ENCODE peak calls at places on chromosomes 3 and 15, in eight cellular contexts. One of them, this sample, is unnamed.

GRCh38 chr3:40576431-40576830 is 51.7 kb downstream of the ZNF621 start:
- DNase-seq in astrocyte of the spinal cord: peak
- DNase-seq in body of pancreas: no peak
- DNase-seq in fibroblast of lung: no peak
- DNase-seq in cardiac muscle cell: no peak
- DNase-seq in tibial artery: no peak
- DNase-seq in ovary: no peak
- DNase-seq in AG04449: no peak
- DNase-seq in this sample: no peak

GRCh38 chr3:183883291-183884096 is 1.2 kb downstream of the PARL start:
- DNase-seq in fibroblast of lung: no peak
- DNase-seq in body of pancreas: no peak
- DNase-seq in cardiac muscle cell: no peak
- DNase-seq in ovary: no peak
- DNase-seq in astrocyte of the spinal cord: no peak
- DNase-seq in tibial artery: no peak
- DNase-seq in AG04449: no peak
- DNase-seq in this sample: no peak

GRCh38 chr3:32960404-32961160 is 9.1 kb downstream of the CCR4 start:
- DNase-seq in AG04449: no peak
- DNase-seq in cardiac muscle cell: no peak
- DNase-seq in body of pancreas: no peak
- DNase-seq in fibroblast of lung: no peak
- DNase-seq in tibial artery: no peak
- DNase-seq in astrocyte of the spinal cord: no peak
- DNase-seq in ovary: no peak
- DNase-seq in this sample: no peak

GRCh38 chr3:171446801-171447578 is 13.2 kb downstream of the TNIK start:
- DNase-seq in cardiac muscle cell: no peak
- DNase-seq in fibroblast of lung: peak
- DNase-seq in tibial artery: no peak
- DNase-seq in astrocyte of the spinal cord: peak
- DNase-seq in body of pancreas: peak
- DNase-seq in AG04449: peak
- DNase-seq in ovary: no peak
- DNase-seq in this sample: peak

GRCh38 chr3:197901626-197902025 is 48.4 kb upstream of the RPL35A start:
- DNase-seq in AG04449: no peak
- DNase-seq in ovary: no peak
- DNase-seq in astrocyte of the spinal cord: no peak
- DNase-seq in fibroblast of lung: no peak
- DNase-seq in body of pancreas: no peak
- DNase-seq in cardiac muscle cell: no peak
- DNase-seq in tibial artery: no peak
- DNase-seq in this sample: no peak

GRCh38 chr3:114155370-114155821 is 23.5 kb downstream of the DRD3 start:
- DNase-seq in astrocyte of the spinal cord: peak
- DNase-seq in cardiac muscle cell: peak
- DNase-seq in body of pancreas: peak
- DNase-seq in AG04449: no peak
- DNase-seq in fibroblast of lung: peak
- DNase-seq in ovary: no peak
- DNase-seq in tibial artery: no peak
- DNase-seq in this sample: peak

GRCh38 chr15:29129221-29129620 is 140.4 kb downstream of the NSMCE3 start:
- DNase-seq in body of pancreas: no peak
- DNase-seq in fibroblast of lung: no peak
- DNase-seq in astrocyte of the spinal cord: no peak
- DNase-seq in tibial artery: no peak
- DNase-seq in ovary: peak
- DNase-seq in AG04449: no peak
- DNase-seq in cardiac muscle cell: no peak
- DNase-seq in this sample: no peak

GRCh38 chr3:129571605-129572547 is 28.9 kb downstream of the H1-8 start:
- DNase-seq in cardiac muscle cell: no peak
- DNase-seq in body of pancreas: no peak
- DNase-seq in ovary: no peak
- DNase-seq in tibial artery: no peak
- DNase-seq in astrocyte of the spinal cord: no peak
- DNase-seq in AG04449: no peak
- DNase-seq in fibroblast of lung: no peak
- DNase-seq in this sample: no peak

GRCh38 chr15:100768501-100768931 is 111.1 kb upstream of the ALDH1A3 start:
- DNase-seq in tibial artery: no peak
- DNase-seq in ovary: no peak
- DNase-seq in cardiac muscle cell: no peak
- DNase-seq in astrocyte of the spinal cord: no peak
- DNase-seq in fibroblast of lung: no peak
- DNase-seq in body of pancreas: no peak
- DNase-seq in AG04449: no peak
- DNase-seq in this sample: no peak

GRCh38 chr3:170814822-170815221 is 55.2 kb downstream of the RPL22L1 start:
- DNase-seq in body of pancreas: no peak
- DNase-seq in AG04449: no peak
- DNase-seq in ovary: no peak
- DNase-seq in tibial artery: no peak
- DNase-seq in cardiac muscle cell: no peak
- DNase-seq in astrocyte of the spinal cord: no peak
- DNase-seq in fibroblast of lung: no peak
- DNase-seq in this sample: no peak

GRCh38 chr3:42673082-42673481 is 12.3 kb upstream of the KLHL40 start:
- DNase-seq in astrocyte of the spinal cord: no peak
- DNase-seq in cardiac muscle cell: no peak
- DNase-seq in AG04449: no peak
- DNase-seq in body of pancreas: no peak
- DNase-seq in tibial artery: no peak
- DNase-seq in fibroblast of lung: no peak
- DNase-seq in ovary: no peak
- DNase-seq in this sample: no peak

GRCh38 chr3:140896997-140897396 is 44.6 kb upstream of the SLC25A36 start:
- DNase-seq in astrocyte of the spinal cord: no peak
- DNase-seq in ovary: no peak
- DNase-seq in body of pancreas: no peak
- DNase-seq in cardiac muscle cell: no peak
- DNase-seq in fibroblast of lung: no peak
- DNase-seq in tibial artery: no peak
- DNase-seq in AG04449: no peak
- DNase-seq in this sample: no peak

GRCh38 chr15:74242296-74242929 is 6.3 kb downstream of the CCDC33 start:
- DNase-seq in cardiac muscle cell: no peak
- DNase-seq in astrocyte of the spinal cord: peak
- DNase-seq in tibial artery: no peak
- DNase-seq in ovary: no peak
- DNase-seq in AG04449: no peak
- DNase-seq in body of pancreas: peak
- DNase-seq in fibroblast of lung: no peak
- DNase-seq in this sample: peak

GRCh38 chr3:128283429-128283828 is 130.1 kb downstream of the EEFSEC start:
- DNase-seq in astrocyte of the spinal cord: no peak
- DNase-seq in tibial artery: no peak
- DNase-seq in cardiac muscle cell: no peak
- DNase-seq in fibroblast of lung: no peak
- DNase-seq in ovary: no peak
- DNase-seq in body of pancreas: no peak
- DNase-seq in AG04449: no peak
- DNase-seq in this sample: no peak

GRCh38 chr3:170054204-170054603 is 16.4 kb downstream of the GPR160 start:
- DNase-seq in astrocyte of the spinal cord: no peak
- DNase-seq in ovary: no peak
- DNase-seq in fibroblast of lung: peak
- DNase-seq in AG04449: no peak
- DNase-seq in tibial artery: no peak
- DNase-seq in body of pancreas: no peak
- DNase-seq in cardiac muscle cell: no peak
- DNase-seq in this sample: peak

DNA sequence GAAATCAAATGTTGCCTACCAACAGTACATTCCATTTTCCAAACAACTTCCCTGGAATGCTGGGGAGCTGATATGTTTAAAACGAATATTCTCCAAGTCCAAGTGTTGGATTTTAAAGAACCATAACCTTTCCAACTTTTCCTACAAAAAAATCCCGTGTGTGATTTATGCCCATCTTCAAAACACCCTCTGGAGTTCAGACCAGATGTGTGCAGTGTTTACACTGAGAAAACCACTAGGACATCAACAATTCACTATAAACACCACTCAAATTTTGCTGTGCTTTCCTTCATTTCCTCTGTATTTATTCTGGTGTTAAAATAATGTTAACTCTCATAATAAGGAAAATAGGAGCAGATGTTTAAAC is 2.4 kb downstream of the VGLL4 start:
- DNase-seq in body of pancreas: no peak
- DNase-seq in AG04449: no peak
- DNase-seq in cardiac muscle cell: no peak
- DNase-seq in fibroblast of lung: peak
- DNase-seq in ovary: no peak
- DNase-seq in astrocyte of the spinal cord: no peak
- DNase-seq in tibial artery: no peak
- DNase-seq in this sample: peak
- TF ChIP-seq CTCF in body of pancreas: no peak
- TF ChIP-seq CTCF in AG04449: no peak
- TF ChIP-seq CTCF in cardiac muscle cell: no peak
- TF ChIP-seq CTCF in fibroblast of lung: no peak
- TF ChIP-seq CTCF in ovary: no peak
- TF ChIP-seq CTCF in astrocyte of the spinal cord: no peak
- TF ChIP-seq CTCF in tibial artery: no peak
- TF ChIP-seq CTCF in this sample: peak

GRCh38 chr3:181693280-181693679 is 18.4 kb upstream of the SOX2 start:
- DNase-seq in tibial artery: no peak
- DNase-seq in AG04449: no peak
- DNase-seq in body of pancreas: no peak
- DNase-seq in cardiac muscle cell: no peak
- DNase-seq in fibroblast of lung: no peak
- DNase-seq in astrocyte of the spinal cord: no peak
- DNase-seq in ovary: no peak
- DNase-seq in this sample: no peak

GRCh38 chr3:181690769-181691168 is 21.0 kb upstream of the SOX2 start:
- DNase-seq in cardiac muscle cell: no peak
- DNase-seq in astrocyte of the spinal cord: no peak
- DNase-seq in AG04449: no peak
- DNase-seq in fibroblast of lung: no peak
- DNase-seq in body of pancreas: no peak
- DNase-seq in ovary: no peak
- DNase-seq in tibial artery: no peak
- DNase-seq in this sample: no peak

GRCh38 chr3:181689546-181689945 is 22.2 kb upstream of the SOX2 start:
- DNase-seq in cardiac muscle cell: no peak
- DNase-seq in tibial artery: no peak
- DNase-seq in AG04449: no peak
- DNase-seq in ovary: no peak
- DNase-seq in body of pancreas: no peak
- DNase-seq in astrocyte of the spinal cord: no peak
- DNase-seq in fibroblast of lung: no peak
- DNase-seq in this sample: no peak

GRCh38 chr3:181692850-181693154 is 18.9 kb upstream of the SOX2 start:
- DNase-seq in body of pancreas: no peak
- DNase-seq in astrocyte of the spinal cord: no peak
- DNase-seq in ovary: no peak
- DNase-seq in tibial artery: no peak
- DNase-seq in cardiac muscle cell: no peak
- DNase-seq in AG04449: no peak
- DNase-seq in fibroblast of lung: no peak
- DNase-seq in this sample: no peak

GRCh38 chr3:181691951-181692849 is 19.5 kb upstream of the SOX2 start:
- DNase-seq in cardiac muscle cell: no peak
- DNase-seq in fibroblast of lung: no peak
- DNase-seq in AG04449: no peak
- DNase-seq in body of pancreas: no peak
- DNase-seq in ovary: no peak
- DNase-seq in astrocyte of the spinal cord: no peak
- DNase-seq in tibial artery: no peak
- DNase-seq in this sample: no peak
- H3K4me3 ChIP-seq in cardiac muscle cell: no peak
- H3K4me3 ChIP-seq in fibroblast of lung: no peak
- H3K4me3 ChIP-seq in AG04449: no peak
- H3K4me3 ChIP-seq in body of pancreas: no peak
- H3K4me3 ChIP-seq in ovary: no peak
- H3K4me3 ChIP-seq in astrocyte of the spinal cord: no peak
- H3K4me3 ChIP-seq in tibial artery: no peak
- H3K4me3 ChIP-seq in this sample: no peak

GRCh38 chr3:118059096-118059495 is 975.5 kb downstream of the IGSF11 start:
- DNase-seq in AG04449: no peak
- DNase-seq in fibroblast of lung: peak
- DNase-seq in cardiac muscle cell: no peak
- DNase-seq in body of pancreas: no peak
- DNase-seq in astrocyte of the spinal cord: no peak
- DNase-seq in ovary: no peak
- DNase-seq in tibial artery: no peak
- DNase-seq in this sample: no peak

GRCh38 chr3:118055381-118055780 is 979.3 kb downstream of the IGSF11 start:
- DNase-seq in fibroblast of lung: peak
- DNase-seq in tibial artery: no peak
- DNase-seq in ovary: no peak
- DNase-seq in astrocyte of the spinal cord: no peak
- DNase-seq in AG04449: no peak
- DNase-seq in cardiac muscle cell: no peak
- DNase-seq in body of pancreas: no peak
- DNase-seq in this sample: no peak

DNA sequence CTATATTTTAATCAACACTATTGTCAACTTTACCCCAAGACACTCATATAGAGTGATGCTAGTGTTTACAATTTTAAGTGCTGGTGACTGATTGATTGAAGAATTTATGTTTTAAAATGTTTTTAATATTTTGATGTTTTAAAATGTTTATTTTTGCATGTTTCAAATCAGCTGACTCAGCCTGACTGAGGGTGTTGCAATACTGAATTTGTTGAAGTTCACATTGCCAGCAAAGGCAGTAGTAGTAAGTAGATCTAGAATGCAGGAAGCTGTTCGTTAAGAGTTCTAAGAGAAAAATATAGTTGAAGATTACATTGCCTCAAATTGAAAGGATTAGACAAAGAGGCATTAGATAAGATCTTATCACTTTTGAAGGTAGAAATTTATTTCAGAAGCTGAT is 977.6 kb downstream of the IGSF11 start:
- DNase-seq in fibroblast of lung: peak
- DNase-seq in AG04449: no peak
- DNase-seq in body of pancreas: no peak
- DNase-seq in tibial artery: no peak
- DNase-seq in ovary: no peak
- DNase-seq in cardiac muscle cell: no peak
- DNase-seq in astrocyte of the spinal cord: no peak
- DNase-seq in this sample: no peak
- TF ChIP-seq CTCF in fibroblast of lung: no peak
- TF ChIP-seq CTCF in AG04449: no peak
- TF ChIP-seq CTCF in body of pancreas: no peak
- TF ChIP-seq CTCF in tibial artery: no peak
- TF ChIP-seq CTCF in ovary: no peak
- TF ChIP-seq CTCF in cardiac muscle cell: no peak
- TF ChIP-seq CTCF in astrocyte of the spinal cord: no peak
- TF ChIP-seq CTCF in this sample: no peak

DNA sequence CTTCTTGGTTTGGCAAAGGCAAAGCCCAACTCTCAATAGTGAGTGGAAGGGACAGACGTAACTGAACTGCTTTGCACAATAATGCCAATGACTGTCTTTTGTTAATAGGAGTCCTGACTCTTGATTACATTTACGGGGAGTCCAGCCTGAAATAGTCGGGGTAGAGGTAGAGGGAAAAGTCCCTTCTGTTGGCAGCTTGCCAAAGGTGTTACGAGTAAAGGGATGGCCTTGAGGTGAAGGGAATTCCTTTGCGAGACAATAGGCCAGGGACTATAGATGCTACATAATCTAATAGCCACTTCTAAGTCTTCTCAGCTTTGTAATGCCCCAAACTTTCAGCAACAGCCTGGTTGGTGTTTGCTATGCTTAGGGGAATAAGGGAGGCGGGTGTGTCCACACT is 2.2 kb upstream of the SENP2 start:
- DNase-seq in ovary: no peak
- DNase-seq in fibroblast of lung: no peak
- DNase-seq in tibial artery: no peak
- DNase-seq in AG04449: no peak
- DNase-seq in body of pancreas: no peak
- DNase-seq in cardiac muscle cell: no peak
- DNase-seq in astrocyte of the spinal cord: no peak
- DNase-seq in this sample: no peak
- H3K4me3 ChIP-seq in ovary: no peak
- H3K4me3 ChIP-seq in fibroblast of lung: no peak
- H3K4me3 ChIP-seq in tibial artery: no peak
- H3K4me3 ChIP-seq in AG04449: no peak
- H3K4me3 ChIP-seq in body of pancreas: no peak
- H3K4me3 ChIP-seq in cardiac muscle cell: no peak
- H3K4me3 ChIP-seq in astrocyte of the spinal cord: no peak
- H3K4me3 ChIP-seq in this sample: no peak

This sample was measured in fibroblast of pulmonary artery.